ENCODE peak calls at places on chromosomes 13 and 19, in eight cellular contexts. G is pancreas; Q is upper lobe of right lung; Y is dorsolateral prefrontal cortex; S is GM12878; H is colonic mucosa; X is body of pancreas; P is CD4-positive, CD25-positive, alpha-beta regulatory T cell. Z is an unnamed sample.

GRCh38 chr19:19406878-19407639 is 1.6 kb downstream of the GATAD2A start:
- DNase-seq in G (peak), Q (no peak), Y (peak), S (no peak), H (peak), X (peak), P (peak), Z (no peak)

GRCh38 chr13:105213512-105213911 is 1322.0 kb downstream of the EFNB2 start:
- DNase-seq in G (no peak), Q (no peak), Y (no peak), S (no peak), H (no peak), X (no peak), P (no peak), Z (no peak)

GRCh38 chr19:21128901-21129698 is 12.7 kb upstream of the ZNF431 start:
- DNase-seq in G (no peak), Q (no peak), Y (no peak), S (no peak), H (no peak), X (no peak), P (no peak), Z (peak)

GRCh38 chr19:21698215-21698614 is 69.2 kb downstream of the ZNF100 start:
- DNase-seq in G (no peak), Q (no peak), Y (no peak), S (no peak), H (peak), X (no peak), P (peak), Z (peak)

GRCh38 chr19:36605101-36605838 is at the start of gene ZNF382:
- DNase-seq in G (peak), Q (peak), Y (peak), S (peak), H (peak), X (peak), P (peak), Z (peak)

GRCh38 chr19:32231691-32232090 is 113.7 kb upstream of the ZNF507 start:
- DNase-seq in G (no peak), Q (no peak), Y (no peak), S (no peak), H (no peak), X (no peak), P (no peak), Z (no peak)

GRCh38 chr19:2478756-2479555 is 3.0 kb downstream of the GADD45B start:
- DNase-seq in G (peak), Q (peak), Y (peak), S (no peak), H (peak), X (peak), P (peak), Z (peak)

GRCh38 chr13:105773887-105774538 is 761.4 kb downstream of the EFNB2 start:
- DNase-seq in G (no peak), Q (no peak), Y (no peak), S (no peak), H (no peak), X (no peak), P (no peak), Z (no peak)

GRCh38 chr13:92362717-92363116 is 863.9 kb upstream of the GPC6 start:
- DNase-seq in G (no peak), Q (no peak), Y (no peak), S (no peak), H (no peak), X (peak), P (no peak), Z (peak)

GRCh38 chr19:47186337-47187022 is 44.5 kb downstream of the BBC3 start:
- DNase-seq in G (no peak), Q (no peak), Y (no peak), S (peak), H (no peak), X (no peak), P (peak), Z (peak)

GRCh38 chr13:68714292-68714691 is 1393.3 kb upstream of the ATXN8OS start:
- DNase-seq in G (no peak), Q (no peak), Y (no peak), S (no peak), H (no peak), X (no peak), P (no peak), Z (no peak)

GRCh38 chr19:32404939-32405430 is 585 bp upstream of the DPY19L3 start:
- DNase-seq in G (peak), Q (peak), Y (peak), S (no peak), H (peak), X (peak), P (no peak), Z (peak)

GRCh38 chr13:99383946-99384345 is 76.7 kb upstream of the GPR183 start:
- DNase-seq in G (no peak), Q (no peak), Y (no peak), S (no peak), H (no peak), X (no peak), P (no peak), Z (no peak)

GRCh38 chr13:100069278-100069677 is 19.6 kb upstream of the PCCA start:
- DNase-seq in G (peak), Q (no peak), Y (no peak), S (no peak), H (no peak), X (peak), P (no peak), Z (no peak)

GRCh38 chr19:12779162-12779993 is 4.0 kb upstream of the HOOK2 start:
- DNase-seq in G (peak), Q (no peak), Y (no peak), S (no peak), H (peak), X (peak), P (no peak), Z (peak)

GRCh38 chr13:114282143-114282685 is 813 bp downstream of the UPF3A start:
- DNase-seq in G (peak), Q (peak), Y (peak), S (peak), H (peak), X (peak), P (peak), Z (peak)

GRCh38 chr19:38401148-38401547 is 1.7 kb upstream of the FAM98C start:
- DNase-seq in G (no peak), Q (no peak), Y (no peak), S (no peak), H (no peak), X (no peak), P (no peak), Z (peak)

GRCh38 chr19:17184381-17184841 is 30.7 kb upstream of the USE1 start:
- DNase-seq in G (no peak), Q (no peak), Y (no peak), S (no peak), H (no peak), X (no peak), P (peak), Z (no peak)

GRCh38 chr19:18895038-18895827 is 725 bp downstream of the CERS1 start:
- DNase-seq in G (no peak), Q (no peak), Y (peak), S (no peak), H (no peak), X (peak), P (no peak), Z (peak)

GRCh38 chr13:45162821-45163220 is 38.0 kb downstream of the KCTD4 start:
- DNase-seq in G (no peak), Q (no peak), Y (no peak), S (no peak), H (no peak), X (no peak), P (peak), Z (peak)

GRCh38 chr19:13181747-13182388 is 31.7 kb downstream of the IER2 start:
- DNase-seq in G (peak), Q (peak), Y (peak), S (no peak), H (peak), X (peak), P (no peak), Z (peak)

GRCh38 chr19:40594251-40594650 is 6.9 kb upstream of the LTBP4 start:
- DNase-seq in G (no peak), Q (no peak), Y (no peak), S (no peak), H (no peak), X (no peak), P (no peak), Z (no peak)

GRCh38 chr13:39023761-39024160 is 14.1 kb downstream of the PROSER1 start:
- DNase-seq in G (no peak), Q (no peak), Y (no peak), S (no peak), H (peak), X (no peak), P (no peak), Z (no peak)

GRCh38 chr19:4327252-4327876 is 11.3 kb downstream of the STAP2 start:
- DNase-seq in G (peak), Q (peak), Y (peak), S (no peak), H (peak), X (peak), P (peak), Z (peak)

GRCh38 chr13:78431328-78431727 is 172.0 kb downstream of the POU4F1 start:
- DNase-seq in G (no peak), Q (no peak), Y (no peak), S (no peak), H (no peak), X (no peak), P (no peak), Z (no peak)

GRCh38 chr13:102935896-102936321 is 90.1 kb downstream of the ERCC5 start:
- DNase-seq in G (no peak), Q (no peak), Y (no peak), S (peak), H (no peak), X (no peak), P (no peak), Z (no peak)

GRCh38 chr19:45163751-45164150 is 3.0 kb upstream of the NKPD1 start:
- DNase-seq in G (no peak), Q (no peak), Y (no peak), S (no peak), H (no peak), X (no peak), P (no peak), Z (no peak)
- H3K27ac ChIP-seq in G (no peak), Q (no peak), Y (no peak), S (peak), H (no peak), X (no peak), P (peak), Z (no peak)

GRCh38 chr13:26965058-26965380 is 204.4 kb upstream of the GPR12 start:
- DNase-seq in G (no peak), Q (no peak), Y (no peak), S (no peak), H (no peak), X (no peak), P (no peak), Z (no peak)
- H3K27ac ChIP-seq in G (peak), Q (peak), Y (no peak), S (no peak), H (peak), X (peak), P (no peak), Z (peak)

DNA sequence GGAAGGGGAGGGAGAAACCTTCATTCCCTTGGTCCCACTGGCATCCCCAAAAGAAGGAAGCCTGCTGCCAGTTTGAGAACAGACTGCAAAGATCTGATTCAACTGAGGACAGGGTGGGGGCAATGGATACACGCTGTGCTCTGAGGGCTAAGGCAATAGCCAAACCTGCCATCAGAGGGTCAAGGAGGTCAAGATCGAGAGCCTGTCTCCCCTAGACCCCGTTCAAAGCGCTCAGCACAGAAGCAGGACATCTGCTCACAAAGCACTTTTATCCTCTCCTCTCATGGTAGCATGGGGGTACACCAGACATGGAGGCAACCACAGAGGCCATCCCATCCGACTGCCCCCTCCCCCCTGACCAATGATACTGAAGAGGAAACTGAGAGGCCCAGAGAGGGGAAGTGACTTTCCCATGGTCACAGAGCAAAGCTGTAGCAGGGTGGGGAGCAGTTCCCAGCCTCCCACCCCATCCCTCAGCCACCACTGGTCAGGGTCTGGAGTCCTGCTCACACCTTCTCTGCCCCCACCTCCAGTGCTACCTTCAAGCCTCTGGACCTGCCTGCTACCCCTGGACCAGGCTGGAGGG is 11.1 kb downstream of the POU2F2 start:
- DNase-seq in G (no peak), Q (no peak), Y (no peak), S (no peak), H (no peak), X (no peak), P (no peak), Z (no peak)
- H3K27ac ChIP-seq in G (no peak), Q (no peak), Y (no peak), S (peak), H (no peak), X (no peak), P (peak), Z (no peak)

GRCh38 chr13:51769455-51770127 is 34.4 kb downstream of the DHRS12 start:
- DNase-seq in G (peak), Q (peak), Y (no peak), S (no peak), H (no peak), X (peak), P (no peak), Z (no peak)

GRCh38 chr13:51770160-51770559 is 33.8 kb downstream of the DHRS12 start:
- DNase-seq in G (no peak), Q (no peak), Y (no peak), S (no peak), H (no peak), X (peak), P (no peak), Z (no peak)

GRCh38 chr13:51768378-51768921 is 35.5 kb downstream of the DHRS12 start:
- DNase-seq in G (no peak), Q (no peak), Y (no peak), S (no peak), H (no peak), X (no peak), P (no peak), Z (peak)

GRCh38 chr13:51770681-51771417 is 33.1 kb downstream of the DHRS12 start:
- DNase-seq in G (no peak), Q (no peak), Y (no peak), S (no peak), H (no peak), X (peak), P (no peak), Z (no peak)

DNA sequence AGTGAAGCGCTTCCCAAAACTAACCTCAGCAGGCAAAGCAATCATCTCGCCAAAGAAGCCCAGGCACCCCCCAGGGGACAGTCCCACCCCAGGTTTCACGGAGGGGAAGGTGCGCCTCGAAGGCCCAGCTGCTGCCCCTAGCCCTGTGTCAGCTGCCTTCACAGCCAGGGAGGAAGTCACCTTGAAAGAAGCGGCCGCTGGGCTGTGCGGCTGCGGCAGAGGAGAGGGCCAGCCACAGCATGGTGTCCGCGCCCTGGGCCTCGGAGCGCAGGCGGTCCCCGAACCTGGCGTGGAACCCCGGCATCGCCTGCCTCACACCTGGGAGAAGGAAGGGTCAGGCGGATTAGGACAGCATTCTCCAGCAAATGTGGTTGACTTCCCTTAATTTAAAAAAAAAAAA is 35.0 kb downstream of the DHRS12 start:
- DNase-seq in G (no peak), Q (no peak), Y (no peak), S (no peak), H (no peak), X (no peak), P (no peak), Z (no peak)
- H3K27ac ChIP-seq in G (peak), Q (no peak), Y (no peak), S (no peak), H (no peak), X (peak), P (no peak), Z (peak)

DNA sequence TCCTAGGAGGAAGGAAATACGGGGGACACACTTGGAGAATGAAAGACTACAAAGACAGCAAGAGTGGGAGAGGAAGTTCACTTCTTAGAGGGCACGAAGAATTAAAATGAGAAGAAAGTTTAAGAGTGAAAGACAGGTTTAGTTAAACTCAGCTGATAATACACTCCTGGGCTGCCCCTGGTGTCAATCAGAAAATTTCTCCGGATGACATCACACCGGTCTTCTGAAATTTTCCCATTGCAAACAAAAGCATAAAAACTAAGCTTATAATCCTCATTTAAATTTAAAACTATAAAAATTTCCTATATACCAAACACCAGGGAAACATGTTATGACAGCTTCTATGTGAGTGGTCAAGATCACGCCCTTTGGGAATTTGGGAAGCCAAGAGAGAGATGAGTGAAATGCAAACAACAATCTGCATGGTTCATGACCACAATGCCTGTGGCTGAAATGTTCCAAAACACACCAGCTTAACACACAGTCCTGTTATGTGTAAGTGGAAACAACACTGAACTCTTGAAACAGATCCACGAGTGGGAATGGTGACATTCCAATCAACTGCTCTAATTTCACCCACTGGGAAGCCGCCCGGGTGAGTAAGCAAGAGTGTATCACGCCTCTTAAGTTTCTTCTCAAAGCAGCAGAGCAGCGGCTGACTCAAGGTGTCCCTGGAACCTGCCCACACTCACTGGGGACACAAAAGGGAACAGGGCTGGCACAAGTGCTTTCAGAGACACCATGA is 49.0 kb downstream of the BRD4 start:
- DNase-seq in G (no peak), Q (no peak), Y (no peak), S (no peak), H (no peak), X (peak), P (no peak), Z (peak)
- H3K27ac ChIP-seq in G (no peak), Q (peak), Y (no peak), S (peak), H (no peak), X (peak), P (peak), Z (peak)

Z was measured in cardiac muscle cell.